ENCODE peak calls at places on chromosomes 4 and X, in seven cellular contexts. F is substantia nigra, U is right cardiac atrium, R is M059J, O is AG09309, X is T1000, J is ovary. K is an unnamed sample.

GRCh38 chr4:89036535-89036934 is 20.4 kb downstream of the FAM13A start:
- DNase-seq in F (no peak), U (no peak), R (no peak), O (no peak), X (no peak), J (no peak), K (no peak)

GRCh38 chr4:145045180-145045579 is 52.8 kb downstream of the ANAPC10 start:
- DNase-seq in F (no peak), U (no peak), R (no peak), O (no peak), X (no peak), J (no peak), K (no peak)

GRCh38 chr4:13537832-13538177 is 6.5 kb downstream of the NKX3-2 start:
- DNase-seq in F (no peak), U (no peak), R (no peak), O (no peak), X (no peak), J (no peak), K (no peak)

GRCh38 chrX:96183843-96184242 is 500.8 kb upstream of the DIAPH2 start:
- DNase-seq in F (no peak), U (no peak), R (no peak), O (no peak), X (no peak), J (no peak), K (no peak)

GRCh38 chr4:1192091-1192492 is 19.7 kb upstream of the SPON2 start:
- DNase-seq in F (peak), U (peak), R (peak), O (peak), X (peak), J (peak), K (peak)

GRCh38 chrX:112654871-112655270 is 24.9 kb downstream of the LHFPL1 start:
- DNase-seq in F (no peak), U (no peak), R (peak), O (no peak), X (no peak), J (no peak), K (no peak)

GRCh38 chr4:128461300-128462103 is 173.9 kb upstream of the PGRMC2 start:
- DNase-seq in F (no peak), U (no peak), R (peak), O (peak), X (peak), J (peak), K (no peak)

GRCh38 chrX:8090906-8091305 is 80.2 kb downstream of the VCX2 start:
- DNase-seq in F (no peak), U (no peak), R (no peak), O (no peak), X (no peak), J (no peak), K (no peak)

GRCh38 chr4:67736262-67736661 is 17.9 kb downstream of the GNRHR start:
- DNase-seq in F (no peak), U (no peak), R (no peak), O (no peak), X (no peak), J (no peak), K (no peak)

GRCh38 chr4:7393491-7394183 is 41.1 kb downstream of the PSAPL1 start:
- DNase-seq in F (no peak), U (peak), R (no peak), O (no peak), X (no peak), J (no peak), K (no peak)

GRCh38 chr4:120293341-120293740 is 226.7 kb upstream of the MAD2L1 start:
- DNase-seq in F (no peak), U (no peak), R (no peak), O (no peak), X (no peak), J (no peak), K (no peak)

GRCh38 chr4:5389756-5390155 is 318.6 kb downstream of the EVC2 start:
- DNase-seq in F (no peak), U (no peak), R (no peak), O (no peak), X (no peak), J (no peak), K (no peak)

GRCh38 chr4:109820563-109820962 is 5.0 kb downstream of the GAR1 start:
- DNase-seq in F (no peak), U (peak), R (no peak), O (peak), X (no peak), J (no peak), K (no peak)

GRCh38 chr4:2222838-2223237 is 19.1 kb downstream of the HAUS3 start:
- DNase-seq in F (no peak), U (no peak), R (no peak), O (no peak), X (no peak), J (no peak), K (no peak)

GRCh38 chrX:3501833-3502535 is 155.5 kb upstream of the MXRA5 start:
- DNase-seq in F (no peak), U (no peak), R (peak), O (no peak), X (no peak), J (no peak), K (no peak)

GRCh38 chr4:74418063-74418670 is 26.8 kb upstream of the AREG start:
- DNase-seq in F (no peak), U (no peak), R (peak), O (peak), X (peak), J (no peak), K (no peak)

GRCh38 chrX:115642304-115642703 is 81.3 kb downstream of the PLS3 start:
- DNase-seq in F (no peak), U (no peak), R (no peak), O (no peak), X (no peak), J (no peak), K (no peak)

GRCh38 chr4:109406337-109406931 is 27.2 kb upstream of the SEC24B start:
- DNase-seq in F (no peak), U (no peak), R (peak), O (peak), X (no peak), J (no peak), K (no peak)

GRCh38 chr4:87901426-87901825 is 68.7 kb downstream of the MEPE start:
- DNase-seq in F (no peak), U (no peak), R (no peak), O (no peak), X (no peak), J (no peak), K (no peak)

GRCh38 chrX:19972984-19973383 is 17.9 kb downstream of the BCLAF3 start:
- DNase-seq in F (no peak), U (no peak), R (no peak), O (no peak), X (no peak), J (no peak), K (no peak)

K was measured in dorsolateral prefrontal cortex.